ENCODE peak calls at places on chromosomes 1 and 21, in ten cellular contexts. One of them, this sample, is unnamed.

GRCh38 chr21:17491716-17492414 is 21.0 kb upstream of the CXADR start:
- DNase-seq in astrocyte of the spinal cord: peak
- DNase-seq in GM12865: peak
- DNase-seq in astrocyte of the cerebellum: peak
- DNase-seq in lower lobe of right lung: no peak
- DNase-seq in psoas muscle: no peak
- DNase-seq in CD8-positive, alpha-beta T cell: no peak
- DNase-seq in uterus: peak
- DNase-seq in epithelial cell of esophagus: peak
- DNase-seq in lung: peak
- DNase-seq in this sample: peak

GRCh38 chr1:222880586-222880985 is 65.7 kb downstream of the DISP1 start:
- DNase-seq in CD8-positive, alpha-beta T cell: peak
- DNase-seq in lung: no peak
- DNase-seq in epithelial cell of esophagus: peak
- DNase-seq in astrocyte of the spinal cord: peak
- DNase-seq in lower lobe of right lung: no peak
- DNase-seq in psoas muscle: no peak
- DNase-seq in astrocyte of the cerebellum: peak
- DNase-seq in GM12865: no peak
- DNase-seq in uterus: no peak
- DNase-seq in this sample: peak

GRCh38 chr1:167880570-167880969 is 33.4 kb downstream of the ADCY10 start:
- DNase-seq in psoas muscle: no peak
- DNase-seq in astrocyte of the spinal cord: no peak
- DNase-seq in CD8-positive, alpha-beta T cell: no peak
- DNase-seq in lung: no peak
- DNase-seq in GM12865: no peak
- DNase-seq in epithelial cell of esophagus: no peak
- DNase-seq in uterus: no peak
- DNase-seq in lower lobe of right lung: no peak
- DNase-seq in astrocyte of the cerebellum: no peak
- DNase-seq in this sample: no peak

GRCh38 chr1:72285074-72285425 is 2.7 kb upstream of the NEGR1 start:
- DNase-seq in astrocyte of the cerebellum: peak
- DNase-seq in lung: no peak
- DNase-seq in CD8-positive, alpha-beta T cell: no peak
- DNase-seq in epithelial cell of esophagus: no peak
- DNase-seq in uterus: peak
- DNase-seq in astrocyte of the spinal cord: no peak
- DNase-seq in GM12865: no peak
- DNase-seq in lower lobe of right lung: no peak
- DNase-seq in psoas muscle: no peak
- DNase-seq in this sample: no peak

GRCh38 chr1:164583835-164584539 is 25.0 kb downstream of the PBX1 start:
- DNase-seq in lower lobe of right lung: no peak
- DNase-seq in epithelial cell of esophagus: peak
- DNase-seq in GM12865: no peak
- DNase-seq in lung: no peak
- DNase-seq in CD8-positive, alpha-beta T cell: no peak
- DNase-seq in uterus: no peak
- DNase-seq in astrocyte of the cerebellum: no peak
- DNase-seq in psoas muscle: no peak
- DNase-seq in astrocyte of the spinal cord: no peak
- DNase-seq in this sample: no peak

GRCh38 chr1:35715568-35716002 is 3.1 kb downstream of the C1orf216 start:
- DNase-seq in astrocyte of the cerebellum: peak
- DNase-seq in CD8-positive, alpha-beta T cell: peak
- DNase-seq in psoas muscle: peak
- DNase-seq in epithelial cell of esophagus: peak
- DNase-seq in lung: peak
- DNase-seq in lower lobe of right lung: peak
- DNase-seq in uterus: peak
- DNase-seq in GM12865: peak
- DNase-seq in astrocyte of the spinal cord: peak
- DNase-seq in this sample: peak

GRCh38 chr21:41361786-41362604 is at the start of gene MX2:
- DNase-seq in GM12865: peak
- DNase-seq in uterus: peak
- DNase-seq in lung: peak
- DNase-seq in CD8-positive, alpha-beta T cell: peak
- DNase-seq in lower lobe of right lung: peak
- DNase-seq in psoas muscle: peak
- DNase-seq in astrocyte of the spinal cord: peak
- DNase-seq in epithelial cell of esophagus: no peak
- DNase-seq in astrocyte of the cerebellum: no peak
- DNase-seq in this sample: peak

GRCh38 chr1:65792671-65793358 is at the start of gene PDE4B:
- DNase-seq in lung: no peak
- DNase-seq in lower lobe of right lung: peak
- DNase-seq in GM12865: no peak
- DNase-seq in psoas muscle: peak
- DNase-seq in astrocyte of the cerebellum: no peak
- DNase-seq in uterus: no peak
- DNase-seq in astrocyte of the spinal cord: peak
- DNase-seq in CD8-positive, alpha-beta T cell: no peak
- DNase-seq in epithelial cell of esophagus: no peak
- DNase-seq in this sample: peak

GRCh38 chr1:183033205-183033604 is 10.0 kb downstream of the LAMC1 start:
- DNase-seq in GM12865: peak
- DNase-seq in epithelial cell of esophagus: peak
- DNase-seq in CD8-positive, alpha-beta T cell: no peak
- DNase-seq in astrocyte of the spinal cord: no peak
- DNase-seq in lung: no peak
- DNase-seq in psoas muscle: no peak
- DNase-seq in astrocyte of the cerebellum: no peak
- DNase-seq in lower lobe of right lung: no peak
- DNase-seq in uterus: no peak
- DNase-seq in this sample: no peak

GRCh38 chr1:111205724-111206070 is 5.3 kb upstream of the DENND2D start:
- DNase-seq in CD8-positive, alpha-beta T cell: no peak
- DNase-seq in epithelial cell of esophagus: peak
- DNase-seq in astrocyte of the spinal cord: no peak
- DNase-seq in GM12865: peak
- DNase-seq in uterus: no peak
- DNase-seq in lung: no peak
- DNase-seq in lower lobe of right lung: no peak
- DNase-seq in astrocyte of the cerebellum: no peak
- DNase-seq in psoas muscle: no peak
- DNase-seq in this sample: no peak

GRCh38 chr1:165355977-165356811 is at the start of gene LMX1A:
- DNase-seq in uterus: no peak
- DNase-seq in CD8-positive, alpha-beta T cell: no peak
- DNase-seq in astrocyte of the cerebellum: no peak
- DNase-seq in epithelial cell of esophagus: no peak
- DNase-seq in lower lobe of right lung: peak
- DNase-seq in psoas muscle: peak
- DNase-seq in astrocyte of the spinal cord: no peak
- DNase-seq in GM12865: no peak
- DNase-seq in lung: no peak
- DNase-seq in this sample: no peak

GRCh38 chr1:248055261-248055660 is 8.6 kb downstream of the OR2L3 start:
- DNase-seq in CD8-positive, alpha-beta T cell: no peak
- DNase-seq in GM12865: no peak
- DNase-seq in epithelial cell of esophagus: no peak
- DNase-seq in lower lobe of right lung: no peak
- DNase-seq in lung: no peak
- DNase-seq in psoas muscle: no peak
- DNase-seq in astrocyte of the cerebellum: no peak
- DNase-seq in uterus: no peak
- DNase-seq in astrocyte of the spinal cord: no peak
- DNase-seq in this sample: no peak
- H3K4me3 ChIP-seq in CD8-positive, alpha-beta T cell: no peak
- H3K4me3 ChIP-seq in GM12865: no peak
- H3K4me3 ChIP-seq in epithelial cell of esophagus: no peak
- H3K4me3 ChIP-seq in lower lobe of right lung: no peak
- H3K4me3 ChIP-seq in lung: no peak
- H3K4me3 ChIP-seq in psoas muscle: no peak
- H3K4me3 ChIP-seq in astrocyte of the cerebellum: no peak
- H3K4me3 ChIP-seq in uterus: no peak
- H3K4me3 ChIP-seq in astrocyte of the spinal cord: no peak
- H3K4me3 ChIP-seq in this sample: no peak

GRCh38 chr1:54053745-54054437 is 483 bp downstream of the TCEANC2 start:
- DNase-seq in GM12865: no peak
- DNase-seq in astrocyte of the spinal cord: peak
- DNase-seq in CD8-positive, alpha-beta T cell: no peak
- DNase-seq in psoas muscle: no peak
- DNase-seq in epithelial cell of esophagus: peak
- DNase-seq in astrocyte of the cerebellum: no peak
- DNase-seq in lower lobe of right lung: no peak
- DNase-seq in lung: no peak
- DNase-seq in uterus: no peak
- DNase-seq in this sample: peak
- H3K4me3 ChIP-seq in GM12865: peak
- H3K4me3 ChIP-seq in astrocyte of the spinal cord: peak
- H3K4me3 ChIP-seq in CD8-positive, alpha-beta T cell: peak
- H3K4me3 ChIP-seq in psoas muscle: peak
- H3K4me3 ChIP-seq in epithelial cell of esophagus: peak
- H3K4me3 ChIP-seq in astrocyte of the cerebellum: peak
- H3K4me3 ChIP-seq in lower lobe of right lung: peak
- H3K4me3 ChIP-seq in lung: peak
- H3K4me3 ChIP-seq in uterus: peak
- H3K4me3 ChIP-seq in this sample: peak

GRCh38 chr1:151909167-151910149 is at the start of gene THEM4:
- DNase-seq in CD8-positive, alpha-beta T cell: peak
- DNase-seq in epithelial cell of esophagus: peak
- DNase-seq in lung: peak
- DNase-seq in astrocyte of the cerebellum: peak
- DNase-seq in uterus: peak
- DNase-seq in lower lobe of right lung: peak
- DNase-seq in GM12865: peak
- DNase-seq in astrocyte of the spinal cord: peak
- DNase-seq in psoas muscle: peak
- DNase-seq in this sample: peak

GRCh38 chr1:151908228-151908691 is 1.1 kb downstream of the THEM4 start:
- DNase-seq in GM12865: peak
- DNase-seq in lung: no peak
- DNase-seq in lower lobe of right lung: no peak
- DNase-seq in uterus: no peak
- DNase-seq in psoas muscle: no peak
- DNase-seq in CD8-positive, alpha-beta T cell: no peak
- DNase-seq in epithelial cell of esophagus: peak
- DNase-seq in astrocyte of the cerebellum: no peak
- DNase-seq in astrocyte of the spinal cord: no peak
- DNase-seq in this sample: peak

GRCh38 chr1:151905070-151905442 is 4.3 kb downstream of the THEM4 start:
- DNase-seq in astrocyte of the cerebellum: no peak
- DNase-seq in astrocyte of the spinal cord: no peak
- DNase-seq in GM12865: no peak
- DNase-seq in uterus: no peak
- DNase-seq in epithelial cell of esophagus: no peak
- DNase-seq in lung: peak
- DNase-seq in lower lobe of right lung: no peak
- DNase-seq in psoas muscle: no peak
- DNase-seq in CD8-positive, alpha-beta T cell: peak
- DNase-seq in this sample: no peak

GRCh38 chr1:151902858-151903257 is 6.5 kb downstream of the THEM4 start:
- DNase-seq in lower lobe of right lung: no peak
- DNase-seq in epithelial cell of esophagus: no peak
- DNase-seq in astrocyte of the cerebellum: no peak
- DNase-seq in astrocyte of the spinal cord: no peak
- DNase-seq in uterus: no peak
- DNase-seq in psoas muscle: no peak
- DNase-seq in lung: no peak
- DNase-seq in CD8-positive, alpha-beta T cell: no peak
- DNase-seq in GM12865: no peak
- DNase-seq in this sample: no peak

DNA sequence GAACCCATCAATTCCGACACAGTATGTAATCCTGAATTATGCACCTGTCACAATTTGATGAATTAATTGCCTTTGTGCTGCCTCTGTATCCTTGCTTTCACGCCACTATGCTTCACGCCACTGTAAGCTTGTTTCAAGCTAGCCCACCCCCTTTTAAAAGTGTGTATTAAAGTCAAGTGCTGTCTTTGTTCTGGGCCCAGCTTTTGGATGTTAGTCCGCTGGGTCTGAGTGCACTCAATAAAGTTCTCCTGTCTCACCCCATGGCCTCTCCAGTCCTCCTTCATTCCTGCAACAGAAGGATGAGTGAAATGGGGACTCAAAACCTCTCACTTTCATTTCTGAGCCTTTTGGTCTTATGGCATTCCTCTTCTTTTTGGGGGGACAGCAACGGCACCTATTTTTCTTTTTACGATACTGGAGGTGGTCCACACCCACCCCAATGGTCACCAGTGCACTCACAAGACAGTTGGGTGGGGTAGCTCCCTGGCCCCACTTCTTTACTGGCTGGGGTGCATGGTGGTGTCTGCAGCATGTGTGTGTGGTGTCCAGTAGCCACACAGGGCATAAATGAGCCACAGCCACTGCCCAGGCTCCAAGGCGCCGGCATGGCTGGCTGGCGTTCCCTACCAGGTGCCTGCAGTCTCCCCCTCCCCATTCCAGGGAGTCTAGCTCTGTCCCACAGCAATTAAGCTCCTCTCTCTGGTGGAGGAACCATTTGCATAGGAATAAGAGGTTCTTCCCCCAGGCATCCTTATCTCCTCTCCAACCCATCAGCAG is 1.8 kb downstream of the THEM4 start:
- DNase-seq in lung: no peak
- DNase-seq in epithelial cell of esophagus: peak
- DNase-seq in astrocyte of the cerebellum: no peak
- DNase-seq in CD8-positive, alpha-beta T cell: no peak
- DNase-seq in uterus: no peak
- DNase-seq in GM12865: no peak
- DNase-seq in astrocyte of the spinal cord: no peak
- DNase-seq in psoas muscle: no peak
- DNase-seq in lower lobe of right lung: no peak
- DNase-seq in this sample: no peak
- H3K4me3 ChIP-seq in lung: no peak
- H3K4me3 ChIP-seq in epithelial cell of esophagus: no peak
- H3K4me3 ChIP-seq in astrocyte of the cerebellum: no peak
- H3K4me3 ChIP-seq in CD8-positive, alpha-beta T cell: no peak
- H3K4me3 ChIP-seq in uterus: no peak
- H3K4me3 ChIP-seq in GM12865: no peak
- H3K4me3 ChIP-seq in astrocyte of the spinal cord: no peak
- H3K4me3 ChIP-seq in psoas muscle: no peak
- H3K4me3 ChIP-seq in lower lobe of right lung: no peak
- H3K4me3 ChIP-seq in this sample: no peak

DNA sequence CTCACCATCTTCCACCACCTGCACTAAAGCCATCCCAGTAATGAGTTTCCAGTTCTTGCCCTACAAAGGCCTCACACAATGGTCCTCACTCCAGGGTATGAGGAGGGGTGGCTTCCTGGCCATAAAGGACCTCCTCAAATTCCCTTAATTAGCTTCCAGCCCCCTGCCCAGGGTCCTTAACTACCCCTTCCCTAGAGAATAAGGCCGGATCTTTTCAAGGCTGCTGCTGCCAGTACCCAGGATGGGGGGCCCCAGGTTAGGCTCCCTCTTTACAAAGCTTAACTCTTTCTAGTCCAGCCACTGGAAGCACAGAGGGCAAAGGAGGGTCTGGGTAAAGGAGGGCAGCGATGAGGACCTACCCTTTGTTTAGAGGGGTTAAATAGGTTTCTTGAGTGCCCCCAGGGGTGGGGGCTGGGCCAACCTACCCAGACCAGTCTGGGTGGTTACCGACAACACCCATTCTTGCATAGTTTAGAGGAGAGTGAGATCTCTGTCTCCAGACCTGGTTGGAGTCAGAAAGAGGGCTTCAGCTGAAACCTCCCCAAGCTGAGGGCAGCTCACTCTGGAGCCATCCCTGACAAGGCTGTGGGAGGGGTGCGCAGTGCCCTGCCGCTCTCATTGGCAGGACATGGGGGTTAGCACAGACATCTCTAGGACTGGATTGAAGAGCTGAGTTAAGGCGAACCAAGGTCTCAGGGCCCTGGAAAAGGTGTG is 7.1 kb downstream of the BLACAT1 start:
- DNase-seq in uterus: no peak
- DNase-seq in astrocyte of the spinal cord: no peak
- DNase-seq in lower lobe of right lung: no peak
- DNase-seq in CD8-positive, alpha-beta T cell: no peak
- DNase-seq in lung: no peak
- DNase-seq in astrocyte of the cerebellum: no peak
- DNase-seq in epithelial cell of esophagus: peak
- DNase-seq in psoas muscle: no peak
- DNase-seq in GM12865: no peak
- DNase-seq in this sample: no peak
- H3K4me3 ChIP-seq in uterus: no peak
- H3K4me3 ChIP-seq in astrocyte of the spinal cord: no peak
- H3K4me3 ChIP-seq in lower lobe of right lung: peak
- H3K4me3 ChIP-seq in CD8-positive, alpha-beta T cell: no peak
- H3K4me3 ChIP-seq in lung: peak
- H3K4me3 ChIP-seq in astrocyte of the cerebellum: peak
- H3K4me3 ChIP-seq in epithelial cell of esophagus: peak
- H3K4me3 ChIP-seq in psoas muscle: no peak
- H3K4me3 ChIP-seq in GM12865: no peak
- H3K4me3 ChIP-seq in this sample: no peak

This sample was measured in foreskin fibroblast.